ENCODE peak calls at places on chromosomes 4 and X, in eight cellular contexts. J, W, S, Z, X, H, O and V are unnamed samples.

GRCh38 chr4:61517144-61517543 is 317.0 kb downstream of the ADGRL3 start:
- DNase-seq in J (no peak), W (no peak), S (no peak), Z (no peak), X (no peak), H (no peak), O (no peak), V (no peak)

GRCh38 chrX:108091878-108092291 is 307 bp downstream of the ATG4A start:
- DNase-seq in J (no peak), W (peak), S (no peak), Z (no peak), X (no peak), H (no peak), O (no peak), V (no peak)

GRCh38 chrX:13087322-13088154 is 43.1 kb upstream of the FAM9C start:
- DNase-seq in J (peak), W (no peak), S (peak), Z (no peak), X (no peak), H (no peak), O (no peak), V (no peak)

GRCh38 chrX:131763674-131764073 is 219.8 kb downstream of the OR13H1 start:
- DNase-seq in J (no peak), W (no peak), S (peak), Z (no peak), X (peak), H (no peak), O (peak), V (no peak)

GRCh38 chr4:92387459-92388069 is 83.8 kb downstream of the GRID2 start:
- DNase-seq in J (no peak), W (peak), S (peak), Z (no peak), X (no peak), H (no peak), O (peak), V (no peak)

GRCh38 chr4:121195649-121196048 is 31.5 kb upstream of the TNIP3 start:
- DNase-seq in J (no peak), W (no peak), S (no peak), Z (no peak), X (no peak), H (no peak), O (no peak), V (no peak)

GRCh38 chrX:140190441-140191108 is 225.3 kb upstream of the CXorf66 start:
- DNase-seq in J (no peak), W (no peak), S (no peak), Z (no peak), X (no peak), H (no peak), O (no peak), V (no peak)

GRCh38 chr4:149993030-149993429 is 85.2 kb upstream of the DCLK2 start:
- DNase-seq in J (no peak), W (no peak), S (no peak), Z (no peak), X (no peak), H (no peak), O (no peak), V (no peak)

GRCh38 chr4:126583509-126583908 is 1049.2 kb upstream of the INTU start:
- DNase-seq in J (no peak), W (no peak), S (peak), Z (no peak), X (no peak), H (no peak), O (no peak), V (no peak)

GRCh38 chr4:141802324-141802723 is 165.9 kb downstream of the IL15 start:
- DNase-seq in J (no peak), W (no peak), S (no peak), Z (no peak), X (no peak), H (no peak), O (no peak), V (no peak)

GRCh38 chr4:170743633-170744032 is 653.9 kb upstream of the AADAT start:
- DNase-seq in J (no peak), W (no peak), S (no peak), Z (no peak), X (no peak), H (no peak), O (no peak), V (no peak)

GRCh38 chr4:175562111-175562510 is 250.0 kb downstream of the GPM6A start:
- DNase-seq in J (no peak), W (no peak), S (no peak), Z (no peak), X (no peak), H (no peak), O (no peak), V (no peak)